ENCODE peak calls at places on chromosomes 11 and 22, in six cellular contexts. K is colonic mucosa, V is stomach, W is uterus, J is neural crest cell, N is fibroblast of mammary gland. O is an unnamed sample.

GRCh38 chr11:64181506-64182411 is 4.2 kb upstream of the STIP1 start:
- DNase-seq in W (peak; percentile 95), K (peak; percentile 94), J (peak; percentile 55), V (peak; percentile 93), N (peak; percentile 92), O (peak; percentile 72)

GRCh38 chr22:26828311-26828710 is 170.9 kb downstream of the MIAT start:
- DNase-seq in N (no peak), J (no peak), W (no peak), K (no peak), V (no peak), O (no peak)

GRCh38 chr22:46038516-46039430 is 61.8 kb upstream of the WNT7B start:
- DNase-seq in W (peak; percentile 23), J (no peak), K (peak; percentile 22), N (peak; percentile 54), V (no peak), O (no peak)

GRCh38 chr11:64339319-64339718 is 685 bp upstream of the CCDC88B start:
- DNase-seq in W (no peak), N (no peak), K (no peak), J (no peak), V (no peak), O (no peak)

GRCh38 chr11:73402834-73403185 is 26.6 kb downstream of the RELT start:
- DNase-seq in W (no peak), N (no peak), J (no peak), K (no peak), V (no peak), O (no peak)

GRCh38 chr11:103537904-103538502 is 428.8 kb downstream of the DYNC2H1 start:
- DNase-seq in V (no peak), J (no peak), K (no peak), W (no peak), N (peak; percentile 62), O (no peak)

GRCh38 chr11:96159968-96160367 is 183.0 kb downstream of the MAML2 start:
- DNase-seq in V (no peak), W (no peak), N (no peak), K (no peak), J (no peak), O (no peak)

GRCh38 chr11:120527111-120527748 is 15.7 kb downstream of the GRIK4 start:
- DNase-seq in W (no peak), K (no peak), J (peak; percentile 29), N (peak; percentile 19), V (no peak), O (no peak)

GRCh38 chr22:50561401-50562074 is 1.2 kb downstream of the SYCE3 start:
- DNase-seq in K (no peak), N (no peak), J (no peak), W (no peak), V (no peak), O (no peak)

GRCh38 chr11:73977856-73978519 is 4.7 kb downstream of the UCP2 start:
- DNase-seq in K (no peak), W (no peak), V (no peak), J (no peak), N (no peak), O (no peak)

GRCh38 chr11:111299111-111300026 is 1.0 kb downstream of the POU2AF3 start:
- DNase-seq in K (peak; percentile 74), V (peak; percentile 92), J (peak; percentile 71), W (peak; percentile 60), N (peak; percentile 33), O (no peak)

GRCh38 chr11:88480217-88480616 is 142.7 kb upstream of the CTSC start:
- DNase-seq in N (peak; percentile 92), W (peak; percentile 56), J (no peak), K (no peak), V (no peak), O (peak; percentile 97)

DNA sequence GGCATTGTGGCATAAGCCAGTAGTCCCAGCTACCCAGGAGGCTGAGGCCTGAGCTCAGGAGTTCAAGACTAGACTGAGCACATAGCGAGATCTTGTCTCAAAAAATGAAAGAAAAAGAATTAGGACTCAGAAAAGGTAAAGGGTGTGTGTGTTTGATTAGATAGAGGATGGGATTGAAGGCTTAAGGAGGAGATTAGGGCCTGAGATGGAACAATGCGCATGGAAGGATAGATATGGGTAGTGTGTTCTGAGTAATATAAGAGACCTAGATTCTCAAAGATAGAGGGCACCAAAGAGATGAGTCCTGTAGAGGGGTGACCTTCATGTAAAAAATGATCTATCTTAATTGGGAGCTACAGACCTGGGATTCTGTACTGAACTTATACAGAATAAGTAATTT is 17.3 kb upstream of the RAB30 start:
- DNase-seq in W (no peak), K (no peak), N (no peak), J (no peak), V (no peak), O (no peak)
- TF ChIP-seq CTCF in W (no peak), K (no peak), N (peak; percentile 10), J (no peak), V (no peak), O (peak; percentile 1)

DNA sequence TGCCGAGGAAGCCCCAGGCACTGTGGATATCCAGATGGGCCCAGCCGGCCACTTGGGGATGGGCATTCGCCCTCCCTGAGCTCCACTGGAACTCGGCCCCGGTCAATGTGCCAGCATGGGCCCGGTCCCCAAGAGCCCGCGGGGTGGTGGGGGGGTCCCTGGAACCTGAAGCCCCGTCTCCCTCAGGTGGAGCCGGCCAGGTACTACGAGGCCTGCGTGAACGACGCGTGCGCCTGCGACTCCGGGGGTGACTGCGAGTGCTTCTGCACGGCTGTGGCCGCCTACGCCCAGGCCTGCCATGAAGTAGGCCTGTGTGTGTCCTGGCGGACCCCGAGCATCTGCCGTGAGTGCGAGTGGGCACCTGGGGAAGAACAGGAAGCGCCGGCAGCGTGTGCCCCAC is 21.2 kb downstream of the MUC5AC start:
- DNase-seq in V (no peak), J (no peak), N (no peak), W (no peak), K (no peak), O (no peak)
- TF ChIP-seq CTCF in V (no peak), J (no peak), N (no peak), W (no peak), K (no peak), O (no peak)

DNA sequence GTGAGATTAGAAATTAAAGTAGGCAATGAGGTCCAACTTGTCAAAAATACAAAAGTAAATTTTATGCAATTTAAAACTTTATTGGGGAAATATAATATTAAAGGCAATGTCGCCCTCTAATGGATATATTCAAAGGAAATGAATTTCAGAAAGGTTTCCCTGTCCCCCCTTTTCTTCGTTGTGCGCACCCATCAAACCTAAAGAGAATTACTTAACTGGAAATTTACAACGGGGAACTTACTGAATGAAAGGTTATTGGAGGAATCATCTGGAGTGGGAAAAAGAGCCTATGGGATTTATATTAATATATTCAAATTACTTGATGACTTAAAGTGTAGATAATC is 1.7 kb upstream of the ABTB2 start:
- DNase-seq in N (no peak), J (no peak), W (no peak), K (no peak), V (no peak), O (no peak)
- TF ChIP-seq CTCF in N (no peak), J (peak; percentile 47), W (no peak), K (peak; percentile 62), V (peak; percentile 24), O (no peak)

GRCh38 chr11:117612111-117612510 is 184.9 kb downstream of the DSCAML1 start:
- DNase-seq in W (no peak), J (no peak), N (no peak), V (no peak), K (no peak), O (no peak)

GRCh38 chr11:117616979-117617378 is 180.0 kb downstream of the DSCAML1 start:
- DNase-seq in V (no peak), K (no peak), N (no peak), W (no peak), J (no peak), O (no peak)

GRCh38 chr11:117618273-117618672 is 178.7 kb downstream of the DSCAML1 start:
- DNase-seq in J (no peak), K (no peak), W (no peak), V (no peak), N (no peak), O (no peak)

GRCh38 chr11:117613521-117613920 is 183.5 kb downstream of the DSCAML1 start:
- DNase-seq in W (no peak), K (no peak), V (no peak), J (no peak), N (no peak), O (no peak)

DNA sequence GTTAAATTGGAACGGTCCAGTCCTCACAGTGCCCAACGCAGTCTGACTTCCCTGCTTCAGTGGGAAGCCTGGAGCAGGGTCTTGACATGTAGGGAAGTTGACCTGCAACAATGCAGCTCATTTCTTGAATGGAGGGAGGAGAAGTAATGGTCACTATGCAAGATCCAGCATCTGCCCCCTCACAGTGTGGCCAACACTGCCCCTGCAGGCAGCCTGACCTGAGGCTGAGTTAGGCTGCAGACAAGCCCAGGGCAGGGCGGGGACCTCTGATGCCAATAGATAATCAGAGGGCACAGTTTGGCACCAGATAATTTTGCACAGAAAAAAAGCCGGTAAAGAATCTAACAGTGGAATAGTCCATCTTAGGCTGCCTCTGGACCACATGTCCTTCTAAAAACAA is 182.3 kb downstream of the DSCAML1 start:
- DNase-seq in J (no peak), N (no peak), K (no peak), W (no peak), V (no peak), O (no peak)
- TF ChIP-seq CTCF in J (no peak), N (no peak), K (no peak), W (no peak), V (no peak), O (no peak)

GRCh38 chr11:16404781-16405180 is 48.4 kb upstream of the SOX6 start:
- DNase-seq in W (no peak), J (no peak), K (no peak), N (no peak), V (no peak), O (no peak)

GRCh38 chr11:16412525-16413194 is 56.3 kb upstream of the SOX6 start:
- DNase-seq in N (no peak), V (no peak), W (no peak), J (no peak), K (no peak), O (no peak)

GRCh38 chr11:16406226-16406625 is 49.9 kb upstream of the SOX6 start:
- DNase-seq in K (no peak), V (no peak), J (no peak), N (no peak), W (no peak), O (no peak)

GRCh38 chr11:16410479-16410878 is 54.1 kb upstream of the SOX6 start:
- DNase-seq in W (no peak), N (no peak), V (no peak), J (no peak), K (no peak), O (no peak)

DNA sequence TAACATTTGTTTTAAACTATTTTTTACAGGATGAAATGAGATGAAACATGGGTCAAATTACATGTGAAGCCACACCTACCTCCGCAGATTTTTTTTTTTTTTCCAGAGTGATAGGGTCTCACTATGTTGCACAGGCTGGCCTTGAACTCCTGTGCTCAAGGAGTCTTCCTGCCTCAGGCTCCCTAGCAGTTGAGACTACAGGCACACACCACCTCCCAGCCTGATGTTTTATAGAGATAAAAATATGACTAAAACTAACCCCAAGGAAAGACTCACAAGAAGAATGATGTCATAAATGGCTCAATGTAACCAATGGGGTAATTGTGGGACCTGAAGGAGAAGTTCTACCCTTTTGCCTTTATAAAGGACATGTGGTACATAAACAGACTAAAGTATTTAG is 52.3 kb upstream of the SOX6 start:
- DNase-seq in V (no peak), W (no peak), N (no peak), J (no peak), K (no peak), O (no peak)
- TF ChIP-seq CTCF in V (no peak), W (no peak), N (no peak), J (no peak), K (no peak), O (no peak)

GRCh38 chr11:46060013-46060412 is 61.2 kb downstream of the PHF21A start:
- DNase-seq in J (no peak), N (no peak), W (no peak), K (no peak), V (no peak), O (no peak)
- TF ChIP-seq CTCF in J (no peak), N (no peak), W (no peak), K (no peak), V (no peak), O (no peak)

GRCh38 chr11:20077973-20078372 is 82.3 kb downstream of the DBX1 start:
- DNase-seq in W (no peak), J (no peak), N (no peak), V (no peak), K (no peak), O (no peak)
- TF ChIP-seq CTCF in W (no peak), J (no peak), N (no peak), V (no peak), K (no peak), O (no peak)